ENCODE peak calls at places on chromosomes 6 and 20, in four cellular contexts. D, I, V and Y are unnamed samples.

GRCh38 chr20:24766826-24767622 is 182.0 kb upstream of the CST7 start:
- DNase-seq in V (no peak), I (no peak), D (peak), Y (no peak)

GRCh38 chr20:15613530-15613929 is 959.7 kb downstream of the KIF16B start:
- DNase-seq in D (no peak), V (no peak), I (no peak), Y (no peak)

GRCh38 chr6:54697423-54697822 is 149.1 kb upstream of the FAM83B start:
- DNase-seq in V (no peak), D (peak), I (peak), Y (peak)

GRCh38 chr6:80316655-80317332 is 210.3 kb downstream of the BCKDHB start:
- DNase-seq in D (no peak), I (no peak), V (no peak), Y (no peak)

GRCh38 chr6:43386492-43386891 is 17.0 kb upstream of the ZNF318 start:
- DNase-seq in I (no peak), D (peak), V (no peak), Y (peak)

GRCh38 chr6:102619585-102619984 is 1226.1 kb downstream of the GRIK2 start:
- DNase-seq in D (peak), V (no peak), I (peak), Y (peak)

GRCh38 chr6:135686784-135687301 is 164.7 kb upstream of the PDE7B start:
- DNase-seq in I (no peak), V (no peak), D (peak), Y (no peak)

GRCh38 chr20:38303908-38304379 is at the start of gene BPI:
- DNase-seq in D (no peak), I (no peak), V (no peak), Y (no peak)

GRCh38 chr6:27188206-27188884 is 59.2 kb upstream of the PRSS16 start:
- DNase-seq in V (peak), D (peak), I (no peak), Y (peak)

GRCh38 chr6:89111933-89112332 is 5.9 kb downstream of the SRSF12 start:
- DNase-seq in D (no peak), I (no peak), V (no peak), Y (no peak)

GRCh38 chr20:15895560-15896084 is 677.6 kb downstream of the KIF16B start:
- DNase-seq in D (no peak), I (no peak), V (no peak), Y (no peak)

GRCh38 chr6:75230484-75231325 is 12.9 kb downstream of the COX7A2 start:
- DNase-seq in V (peak), D (peak), I (peak), Y (no peak)

GRCh38 chr6:98514073-98514720 is 320.2 kb upstream of the POU3F2 start:
- DNase-seq in D (no peak), I (no peak), V (no peak), Y (no peak)

GRCh38 chr6:166419268-166419667 is 36.5 kb upstream of the MPC1 start:
- DNase-seq in I (no peak), D (peak), V (no peak), Y (no peak)

GRCh38 chr6:159494633-159495023 is 198.4 kb downstream of the SOD2 start:
- DNase-seq in I (no peak), D (no peak), V (no peak), Y (no peak)

GRCh38 chr6:45923831-45924391 is 91.7 kb downstream of the CLIC5 start:
- DNase-seq in D (peak), I (no peak), V (no peak), Y (no peak)

GRCh38 chr6:147506704-147507114 is 1.8 kb upstream of the SAMD5 start:
- DNase-seq in V (peak), I (peak), D (peak), Y (peak)

GRCh38 chr6:121285041-121285440 is 49.2 kb downstream of the TBC1D32 start:
- DNase-seq in I (no peak), D (no peak), V (no peak), Y (no peak)

GRCh38 chr6:43885399-43886066 is 115.5 kb downstream of the VEGFA start:
- DNase-seq in I (no peak), V (no peak), D (no peak), Y (no peak)

GRCh38 chr20:19025430-19026120 is 186.9 kb upstream of the SLC24A3 start:
- DNase-seq in I (no peak), V (no peak), D (no peak), Y (no peak)

GRCh38 chr20:3135507-3136070 is 24.1 kb downstream of the FASTKD5 start:
- DNase-seq in I (no peak), V (no peak), D (peak), Y (no peak)

GRCh38 chr20:50784464-50784863 is 10.4 kb upstream of the BCAS4 start:
- DNase-seq in I (no peak), D (no peak), V (no peak), Y (no peak)

GRCh38 chr6:106546322-106547052 is 82.8 kb downstream of the RTN4IP1 start:
- DNase-seq in D (peak), V (no peak), I (no peak), Y (no peak)

GRCh38 chr6:4316867-4317400 is 181.6 kb upstream of the ECI2 start:
- DNase-seq in V (no peak), D (peak), I (peak), Y (peak)

GRCh38 chr6:7661364-7661763 is 64.5 kb upstream of the BMP6 start:
- DNase-seq in I (no peak), V (no peak), D (no peak), Y (no peak)